ENCODE peak calls at places on chromosomes 5 and 9, in seven cellular contexts. U is HepG2, X is H1, P is K562, A is HCT116, G is SK-N-SH, V is GM12878. D is an unnamed sample.

GRCh38 chr5:96079962-96080361 is 118.3 kb upstream of the ELL2 start:
- DNase-seq in G (no peak), A (no peak), P (no peak), U (no peak), X (no peak), V (no peak), D (no peak)

GRCh38 chr9:36141288-36141687 is 4.8 kb downstream of the GLIPR2 start:
- DNase-seq in A (no peak), V (no peak), X (no peak), P (no peak), U (no peak), G (peak), D (peak)

GRCh38 chr9:89311346-89312153 is 555 bp downstream of the CKS2 start:
- DNase-seq in A (no peak), G (peak), V (no peak), X (no peak), U (no peak), P (no peak), D (no peak)

GRCh38 chr9:8772302-8772701 is 972.7 kb upstream of the DMAC1 start:
- DNase-seq in U (no peak), P (no peak), G (no peak), A (no peak), V (no peak), X (no peak), D (no peak)

GRCh38 chr9:120723547-120723946 is 9.3 kb upstream of the MEGF9 start:
- DNase-seq in A (no peak), X (no peak), G (no peak), U (no peak), P (no peak), V (no peak), D (no peak)

GRCh38 chr5:31707294-31707693 is 68.4 kb downstream of the PDZD2 start:
- DNase-seq in P (no peak), U (no peak), X (no peak), V (no peak), G (no peak), A (no peak), D (no peak)

GRCh38 chr5:59036274-59036961 is 453.5 kb downstream of the RAB3C start:
- DNase-seq in G (no peak), P (no peak), X (no peak), U (no peak), A (peak), V (no peak), D (no peak)

GRCh38 chr5:1300581-1301083 is 5.8 kb upstream of the TERT start:
- DNase-seq in V (no peak), P (no peak), X (peak), A (no peak), U (no peak), G (no peak), D (no peak)

GRCh38 chr5:119322948-119323629 is 32.7 kb upstream of the TNFAIP8 start:
- DNase-seq in U (no peak), P (peak), A (no peak), G (no peak), V (no peak), X (no peak), D (no peak)

GRCh38 chr9:133635506-133635902 is 659 bp upstream of the DBH start:
- DNase-seq in A (no peak), G (no peak), V (no peak), U (no peak), X (no peak), P (no peak), D (no peak)

GRCh38 chr5:112247930-112248329 is 171.1 kb downstream of the EPB41L4A start:
- DNase-seq in U (no peak), X (no peak), P (no peak), G (no peak), V (no peak), A (no peak), D (no peak)

GRCh38 chr9:83299556-83299955 is 236.6 kb upstream of the RASEF start:
- DNase-seq in G (no peak), X (no peak), V (no peak), A (no peak), P (no peak), U (no peak), D (no peak)

GRCh38 chr9:131105952-131106351 is 9.6 kb downstream of the AIF1L start:
- DNase-seq in A (no peak), P (no peak), U (no peak), G (no peak), V (no peak), X (no peak), D (no peak)

GRCh38 chr9:126411225-126411947 is 84.8 kb downstream of the MVB12B start:
- DNase-seq in A (no peak), P (no peak), G (no peak), U (no peak), V (peak), X (no peak), D (no peak)

GRCh38 chr5:125394661-125395280 is 648.3 kb upstream of the ZNF608 start:
- DNase-seq in V (no peak), P (no peak), G (no peak), A (no peak), U (no peak), X (no peak), D (no peak)

GRCh38 chr5:59596586-59597348 is 296.8 kb downstream of the PDE4D start:
- DNase-seq in X (no peak), G (no peak), P (no peak), U (no peak), A (no peak), V (no peak), D (no peak)

GRCh38 chr5:54944364-54944763 is 41.0 kb downstream of the ESM1 start:
- DNase-seq in G (peak), A (peak), U (no peak), P (peak), X (no peak), V (no peak), D (peak)

GRCh38 chr5:16913840-16914435 is 22.1 kb downstream of the MYO10 start:
- DNase-seq in A (no peak), V (no peak), X (no peak), U (no peak), P (no peak), G (no peak), D (no peak)

GRCh38 chr9:127788337-127789011 is 2.6 kb downstream of the CDK9 start:
- DNase-seq in A (no peak), X (no peak), V (no peak), U (no peak), G (no peak), P (no peak), D (no peak)

GRCh38 chr9:2620876-2621677 is 510 bp upstream of the VLDLR start:
- DNase-seq in A (no peak), V (no peak), P (peak), X (peak), U (peak), G (peak), D (peak)

GRCh38 chr9:71795097-71795807 is 26.9 kb upstream of the CEMIP2 start:
- DNase-seq in P (no peak), U (no peak), X (no peak), V (peak), A (no peak), G (no peak), D (no peak)

GRCh38 chr5:40381676-40382363 is 297.9 kb upstream of the PTGER4 start:
- DNase-seq in A (no peak), U (no peak), G (no peak), P (no peak), V (no peak), X (no peak), D (no peak)
- TF ChIP-seq JUND in A (no peak), U (no peak), G (no peak), P (no peak), V (no peak), X (no peak), D (no peak)

DNA sequence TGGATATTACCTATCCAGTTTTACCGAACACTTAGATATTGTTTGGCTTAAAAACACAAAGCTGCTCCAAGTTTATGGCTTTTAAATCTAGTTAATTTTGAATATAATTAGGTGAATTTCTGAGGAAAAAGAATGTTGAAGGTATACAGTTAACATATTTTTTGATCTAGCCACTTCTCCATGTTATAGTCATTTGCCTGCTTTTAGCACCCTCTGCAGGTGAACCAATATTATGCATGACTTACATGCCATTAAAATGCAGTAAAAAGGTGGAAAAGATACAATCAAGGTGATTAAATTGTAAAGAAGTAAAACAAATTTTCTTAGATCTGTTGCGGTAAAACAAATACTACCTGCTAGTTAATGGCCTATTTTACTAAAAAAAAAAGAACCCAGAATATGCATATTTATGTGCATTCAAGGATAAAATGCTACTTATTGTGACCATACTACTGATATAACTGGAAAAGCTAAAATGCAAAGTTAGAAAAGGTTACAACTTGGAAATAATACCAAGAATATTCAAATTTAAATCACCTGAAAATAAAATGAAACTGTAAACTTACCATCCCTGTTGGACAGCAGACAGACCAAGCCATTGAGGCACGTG is 132.1 kb downstream of the AP3B1 start:
- DNase-seq in G (peak), X (no peak), V (no peak), A (peak), U (peak), P (peak), D (peak)
- TF ChIP-seq JUND in G (no peak), X (no peak), V (no peak), A (no peak), U (no peak), P (no peak), D (no peak)

DNA sequence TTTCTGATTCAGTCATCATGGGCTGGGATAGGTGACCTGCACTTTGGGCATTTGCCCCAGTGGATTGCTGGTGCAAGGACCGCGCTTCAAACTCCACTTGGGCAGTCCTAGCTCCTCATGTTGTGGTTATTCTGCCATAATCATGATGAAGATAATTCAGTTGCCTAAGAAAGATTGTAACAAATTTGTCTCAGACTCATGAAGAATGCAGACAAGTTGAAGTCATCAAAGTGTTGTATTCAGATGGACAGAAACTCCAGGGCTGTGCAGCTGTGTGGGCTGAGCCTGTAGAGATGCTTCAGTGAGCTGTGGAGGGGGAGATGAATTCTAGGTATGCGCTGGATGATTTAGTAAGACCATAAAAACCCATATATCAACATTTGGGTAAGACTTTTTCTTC is 38.6 kb downstream of the TARS1 start:
- DNase-seq in G (no peak), U (no peak), V (no peak), P (no peak), A (no peak), X (no peak), D (no peak)
- TF ChIP-seq JUND in G (no peak), U (no peak), V (no peak), P (no peak), A (no peak), X (no peak), D (no peak)

DNA sequence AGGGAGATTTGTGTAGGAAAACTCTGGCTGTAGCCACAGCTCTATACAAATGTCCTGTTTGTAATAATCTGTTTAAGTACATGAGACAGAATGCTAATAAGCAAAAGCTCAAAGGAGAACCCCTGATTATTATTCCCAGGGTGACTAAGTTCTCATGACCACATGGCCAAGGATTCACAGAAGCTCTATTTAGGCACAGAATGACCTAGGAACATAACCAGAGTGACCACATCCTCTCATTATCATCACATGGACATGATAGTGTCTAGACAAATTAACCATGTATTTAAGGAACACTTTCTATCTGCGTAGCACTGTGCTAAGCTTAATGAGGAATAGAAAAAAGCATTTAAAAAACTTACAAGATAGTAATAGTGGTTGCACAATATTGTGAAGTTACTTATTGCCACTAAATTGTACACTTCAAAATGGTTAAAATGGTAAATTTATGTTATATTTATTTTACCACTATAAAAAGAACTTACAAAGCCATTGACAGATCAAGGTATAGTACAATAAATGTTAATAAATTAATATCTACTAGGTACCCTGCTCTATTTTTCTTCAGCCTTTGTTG is 56.3 kb downstream of the STX17 start:
- DNase-seq in V (peak), G (no peak), P (no peak), X (no peak), U (no peak), A (no peak), D (no peak)
- TF ChIP-seq JUND in V (no peak), G (no peak), P (no peak), X (no peak), U (no peak), A (no peak), D (no peak)

GRCh38 chr5:73693573-73694061 is 67.6 kb downstream of the ARHGEF28 start:
- DNase-seq in A (no peak), V (no peak), P (peak), G (peak), X (no peak), U (peak), D (peak)

GRCh38 chr5:73694089-73694488 is 68.1 kb downstream of the ARHGEF28 start:
- DNase-seq in V (peak), G (no peak), P (no peak), U (peak), X (no peak), A (no peak), D (no peak)

GRCh38 chr5:73691301-73691700 is 65.3 kb downstream of the ARHGEF28 start:
- DNase-seq in A (no peak), V (no peak), X (no peak), U (no peak), G (no peak), P (no peak), D (no peak)

GRCh38 chr5:73692981-73693380 is 67.0 kb downstream of the ARHGEF28 start:
- DNase-seq in U (no peak), X (no peak), G (no peak), A (no peak), V (no peak), P (no peak), D (no peak)

DNA sequence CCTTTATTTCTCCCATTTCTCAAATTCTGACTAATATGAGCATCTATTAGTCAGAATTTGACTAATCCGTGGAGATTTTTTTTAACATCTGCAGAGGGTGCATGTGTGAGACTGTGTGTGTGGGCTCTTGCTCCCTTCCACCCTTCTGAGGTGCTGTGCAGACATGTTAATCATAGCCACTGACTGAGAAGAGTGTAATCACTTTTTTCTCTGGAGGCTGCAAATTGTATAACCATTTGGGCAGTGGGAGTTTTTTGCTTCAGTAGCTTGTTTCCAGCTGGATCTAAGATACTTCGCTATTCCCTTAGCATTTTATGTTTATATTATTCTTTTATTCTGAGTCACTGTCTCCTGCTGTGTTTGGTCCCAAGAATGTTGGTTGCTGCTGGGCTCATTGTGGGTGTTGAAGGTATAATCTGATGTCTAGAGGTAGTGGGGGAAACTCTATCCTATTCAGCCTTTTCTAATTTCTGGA is 66.2 kb downstream of the ARHGEF28 start:
- DNase-seq in V (no peak), G (no peak), A (no peak), X (no peak), P (no peak), U (no peak), D (no peak)
- TF ChIP-seq JUND in V (no peak), G (peak), A (no peak), X (no peak), P (no peak), U (no peak), D (no peak)

GRCh38 chr9:21465859-21466518 is 16.1 kb downstream of the IFNE start:
- DNase-seq in P (no peak), A (peak), V (no peak), X (no peak), U (peak), G (peak), D (peak)

GRCh38 chr9:21461377-21461776 is 20.7 kb downstream of the IFNE start:
- DNase-seq in P (no peak), G (no peak), X (no peak), V (no peak), A (no peak), U (peak), D (no peak)

GRCh38 chr9:21470126-21470525 is 12.0 kb downstream of the IFNE start:
- DNase-seq in P (no peak), G (no peak), A (no peak), U (no peak), V (no peak), X (no peak), D (no peak)

DNA sequence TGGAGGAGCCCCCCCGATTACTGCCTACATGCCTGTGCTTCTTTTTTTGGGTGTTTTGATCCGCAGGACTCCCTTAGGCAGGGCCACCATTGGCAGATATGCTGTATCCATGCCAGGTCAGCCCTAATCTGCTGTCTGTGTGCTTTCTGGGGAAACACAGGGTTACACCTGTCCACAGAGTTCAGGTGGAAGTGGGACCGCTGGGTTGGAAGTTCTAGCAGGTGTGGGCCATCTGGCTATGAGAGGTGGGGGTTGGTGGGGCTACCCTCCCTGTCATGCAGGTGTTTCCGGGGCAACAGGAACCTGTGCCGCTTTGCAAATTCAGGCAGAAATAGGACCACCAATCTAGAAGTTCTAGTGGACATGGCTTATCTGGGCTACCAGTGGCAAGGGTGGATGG is 17.0 kb downstream of the IFNE start:
- DNase-seq in G (no peak), V (no peak), P (no peak), U (no peak), A (no peak), X (no peak), D (no peak)
- TF ChIP-seq JUND in G (no peak), V (no peak), P (no peak), U (no peak), A (no peak), X (no peak), D (no peak)

GRCh38 chr9:93686127-93686879 is 109.9 kb downstream of the PHF2 start:
- DNase-seq in X (no peak), V (no peak), U (no peak), A (no peak), P (peak), G (no peak), D (no peak)

GRCh38 chr9:93686880-93687236 is 110.5 kb downstream of the PHF2 start:
- DNase-seq in V (no peak), A (no peak), U (no peak), X (no peak), G (no peak), P (no peak), D (no peak)

GRCh38 chr9:93683331-93684134 is 107.1 kb downstream of the PHF2 start:
- DNase-seq in V (no peak), G (peak), P (peak), A (no peak), U (no peak), X (peak), D (no peak)

GRCh38 chr9:93684161-93684765 is 107.9 kb downstream of the PHF2 start:
- DNase-seq in A (no peak), U (no peak), P (peak), G (no peak), V (no peak), X (no peak), D (no peak)

DNA sequence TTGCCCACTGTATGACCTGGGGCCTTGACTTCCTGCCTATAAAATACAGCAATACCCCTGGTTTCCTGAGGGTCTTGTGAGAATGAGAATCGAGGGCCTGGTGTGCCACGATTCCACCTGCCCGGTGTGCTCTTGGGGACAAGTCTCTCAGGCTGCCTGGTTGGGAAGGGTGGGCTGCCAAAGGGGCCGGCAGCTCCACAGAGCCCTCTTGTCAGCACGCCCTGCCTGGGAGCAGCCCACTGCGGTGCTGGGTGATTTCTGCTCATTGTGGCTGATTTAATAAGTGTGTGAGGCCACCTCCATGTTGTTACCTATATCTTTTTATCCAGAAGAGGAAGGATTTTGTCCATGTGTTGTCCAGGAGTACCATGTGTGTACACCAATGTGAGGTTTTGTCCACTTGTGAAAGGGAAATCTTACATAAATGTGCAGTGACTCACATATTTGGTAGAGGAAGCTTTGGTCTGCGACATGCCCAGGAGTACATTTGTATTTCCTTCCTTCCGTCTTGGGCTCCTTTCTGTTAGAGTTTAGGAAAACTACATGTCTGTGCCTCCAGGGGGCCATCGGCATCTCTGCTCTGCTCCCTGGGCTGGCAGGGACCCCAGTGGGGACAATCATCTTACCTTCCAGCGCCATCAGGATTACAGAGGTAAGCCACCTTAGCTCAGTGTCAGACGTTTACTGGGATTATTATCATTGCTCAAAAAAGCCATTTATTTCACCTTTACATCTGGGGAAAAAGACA is 108.6 kb downstream of the PHF2 start:
- DNase-seq in A (no peak), P (peak), X (peak), U (no peak), G (no peak), V (no peak), D (no peak)
- TF ChIP-seq JUND in A (no peak), P (no peak), X (no peak), U (no peak), G (no peak), V (no peak), D (no peak)